ENCODE peak calls at places on chromosomes 6 and 20, in eight cellular contexts. R is CD8-positive, alpha-beta memory T cell; O is upper lobe of left lung; M is heart left ventricle; B is SJSA1; P is cardiac muscle cell; Z is mesendoderm; L is left lung. T is an unnamed sample.
A peak's percentile ranks its signal among the peaks of the same experiment; 100 is the strongest.

GRCh38 chr6:75893058-75893775 is 144.2 kb downstream of the MYO6 start:
- DNase-seq in R (peak; percentile 13), O (no peak), M (no peak), B (peak; percentile 40), P (peak; percentile 83), Z (peak; percentile 76), L (no peak), T (no peak)

GRCh38 chr6:12060780-12061619 is 48.9 kb downstream of the HIVEP1 start:
- DNase-seq in R (peak; percentile 79), O (peak; percentile 69), M (peak; percentile 74), B (no peak), P (no peak), Z (peak; percentile 94), L (peak; percentile 86), T (peak; percentile 88)

GRCh38 chr6:70369332-70369950 is 43.9 kb upstream of the FAM135A start:
- DNase-seq in R (peak; percentile 43), O (no peak), M (peak; percentile 49), B (peak; percentile 57), P (peak; percentile 67), Z (peak; percentile 83), L (no peak), T (peak; percentile 73)

GRCh38 chr20:25580711-25581110 is 4.6 kb downstream of the NINL start:
- DNase-seq in R (no peak), O (no peak), M (no peak), B (no peak), P (no peak), Z (no peak), L (no peak), T (no peak)

GRCh38 chr20:14637441-14637840 is 300.0 kb upstream of the FLRT3 start:
- DNase-seq in R (no peak), O (no peak), M (no peak), B (no peak), P (no peak), Z (no peak), L (no peak), T (no peak)

GRCh38 chr6:136317976-136318375 is 28.3 kb upstream of the BCLAF1 start:
- DNase-seq in R (no peak), O (no peak), M (no peak), B (no peak), P (no peak), Z (no peak), L (no peak), T (no peak)

GRCh38 chr6:86193821-86194220 is 551.1 kb upstream of the SYNCRIP start:
- DNase-seq in R (no peak), O (no peak), M (no peak), B (no peak), P (no peak), Z (no peak), L (no peak), T (no peak)

GRCh38 chr6:108526739-108527174 is 34.0 kb upstream of the FOXO3 start:
- DNase-seq in R (no peak), O (no peak), M (no peak), B (peak; percentile 31), P (peak; percentile 42), Z (peak; percentile 59), L (no peak), T (peak; percentile 28)

GRCh38 chr6:43107344-43108062 is 31.4 kb downstream of the PTK7 start:
- DNase-seq in R (no peak), O (no peak), M (no peak), B (no peak), P (no peak), Z (no peak), L (no peak), T (no peak)

GRCh38 chr6:135667694-135668455 is 170.3 kb upstream of the AHI1 start:
- DNase-seq in R (no peak), O (no peak), M (peak; percentile 43), B (no peak), P (peak; percentile 5), Z (peak; percentile 76), L (peak; percentile 37), T (no peak)

GRCh38 chr6:125945378-125946141 is 11.0 kb upstream of the HINT3 start:
- DNase-seq in R (no peak), O (no peak), M (no peak), B (no peak), P (no peak), Z (peak; percentile 83), L (no peak), T (no peak)

GRCh38 chr6:12467706-12468670 is 177.8 kb downstream of the EDN1 start:
- DNase-seq in R (no peak), O (no peak), M (no peak), B (no peak), P (no peak), Z (no peak), L (no peak), T (no peak)

GRCh38 chr6:14889172-14889571 is 356.7 kb upstream of the JARID2 start:
- DNase-seq in R (no peak), O (no peak), M (no peak), B (no peak), P (no peak), Z (no peak), L (no peak), T (no peak)

GRCh38 chr6:125346143-125346925 is 44.6 kb upstream of the HDDC2 start:
- DNase-seq in R (no peak), O (no peak), M (no peak), B (no peak), P (no peak), Z (no peak), L (no peak), T (no peak)

GRCh38 chr6:39215640-39216158 is 13.6 kb downstream of the KCNK5 start:
- DNase-seq in R (no peak), O (no peak), M (no peak), B (no peak), P (no peak), Z (no peak), L (no peak), T (no peak)

GRCh38 chr20:3896302-3896701 is 7.1 kb downstream of the PANK2 start:
- DNase-seq in R (no peak), O (no peak), M (no peak), B (no peak), P (no peak), Z (no peak), L (no peak), T (no peak)

GRCh38 chr20:20824924-20825584 is 112.6 kb upstream of the RALGAPA2 start:
- DNase-seq in R (peak; percentile 26), O (peak; percentile 47), M (peak; percentile 46), B (peak; percentile 9), P (peak; percentile 69), Z (peak; percentile 76), L (peak; percentile 83), T (peak; percentile 27)

GRCh38 chr6:24313477-24314141 is 44.2 kb downstream of the DCDC2 start:
- DNase-seq in R (no peak), O (peak; percentile 22), M (no peak), B (peak; percentile 53), P (peak; percentile 45), Z (peak; percentile 68), L (peak; percentile 57), T (no peak)

GRCh38 chr6:128848169-128848935 is 34.6 kb upstream of the LAMA2 start:
- DNase-seq in R (no peak), O (no peak), M (peak; percentile 38), B (no peak), P (no peak), Z (peak; percentile 60), L (no peak), T (no peak)

GRCh38 chr6:128844598-128844997 is 38.3 kb upstream of the LAMA2 start:
- DNase-seq in R (no peak), O (no peak), M (no peak), B (no peak), P (no peak), Z (no peak), L (no peak), T (no peak)

DNA sequence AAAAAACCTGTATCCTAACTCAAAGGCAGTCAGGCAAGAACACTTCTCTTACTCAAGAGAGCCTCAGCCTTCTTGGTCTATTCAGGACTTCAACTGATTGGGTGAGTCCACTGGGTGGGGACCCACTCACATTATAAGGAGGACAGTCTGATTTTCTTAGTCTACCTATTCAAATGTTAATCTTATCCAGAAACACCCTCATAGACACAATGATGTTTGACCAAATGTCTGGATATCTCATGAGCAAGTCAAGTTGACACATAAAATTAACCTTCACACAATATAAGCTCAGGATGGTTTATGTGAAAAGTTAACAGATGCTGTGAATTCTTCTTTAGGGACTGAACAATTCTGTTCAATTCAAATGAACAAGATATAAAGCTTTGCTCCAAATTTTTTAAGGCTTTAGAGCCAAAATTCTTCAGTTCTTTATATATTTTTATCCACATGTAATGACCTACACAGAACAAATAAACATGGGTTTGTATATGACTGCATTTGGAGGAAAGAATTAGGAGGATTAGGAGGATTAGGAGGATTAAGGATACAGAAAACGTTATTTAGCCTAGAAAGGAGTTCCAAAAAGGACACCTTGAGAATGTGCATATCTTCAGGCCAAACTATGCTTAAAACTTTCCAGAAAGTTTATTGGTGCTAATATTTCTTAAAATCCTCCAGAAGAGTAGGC is 35.3 kb upstream of the LAMA2 start:
- DNase-seq in R (no peak), O (no peak), M (no peak), B (no peak), P (no peak), Z (no peak), L (no peak), T (no peak)
- H3K4me3 ChIP-seq in R (no peak overlapping the region), O (no peak overlapping the region), M (no peak overlapping the region), B (no peak overlapping the region), P (no peak overlapping the region), Z (no peak overlapping the region), L (no peak overlapping the region), T (no peak overlapping the region)

GRCh38 chr6:157839606-157840005 is 16.6 kb downstream of the SNX9 start:
- DNase-seq in R (no peak), O (no peak), M (no peak), B (no peak), P (no peak), Z (no peak), L (no peak), T (no peak)

GRCh38 chr6:157842213-157842612 is 19.2 kb downstream of the SNX9 start:
- DNase-seq in R (no peak), O (no peak), M (no peak), B (no peak), P (no peak), Z (no peak), L (no peak), T (no peak)

GRCh38 chr6:157840776-157841175 is 17.7 kb downstream of the SNX9 start:
- DNase-seq in R (no peak), O (no peak), M (no peak), B (no peak), P (no peak), Z (peak; percentile 75), L (no peak), T (no peak)

GRCh38 chr6:157840261-157840660 is 17.2 kb downstream of the SNX9 start:
- DNase-seq in R (no peak), O (no peak), M (no peak), B (no peak), P (no peak), Z (no peak), L (peak; percentile 29), T (no peak)

GRCh38 chr6:157841211-157841840 is 18.3 kb downstream of the SNX9 start:
- DNase-seq in R (no peak), O (no peak), M (no peak), B (no peak), P (no peak), Z (no peak), L (no peak), T (no peak)
- H3K4me1 ChIP-seq in R (peaks cover 18% of the 10 kb centered on the region), O (peaks cover 21% of the 10 kb centered on the region), M (peaks cover 11% of the 10 kb centered on the region), B (no peaks in the 10 kb centered on the region), P (peaks cover 10% of the 10 kb centered on the region), Z (peaks cover 4% of the 10 kb centered on the region), L (peaks cover 4% of the 10 kb centered on the region), T (peaks cover 38% of the 10 kb centered on the region)

GRCh38 chr6:130896249-130896648 is 69.0 kb downstream of the SMLR1 start:
- DNase-seq in R (no peak), O (no peak), M (no peak), B (no peak), P (no peak), Z (no peak), L (no peak), T (no peak)
- H3K4me3 ChIP-seq in R (no peak overlapping the region), O (no peak overlapping the region), M (no peak overlapping the region), B (no peak overlapping the region), P (no peak overlapping the region), Z (no peak overlapping the region), L (no peak overlapping the region), T (no peak overlapping the region)

GRCh38 chr20:47540443-47541354 is 39.0 kb downstream of the NCOA3 start:
- DNase-seq in R (no peak), O (no peak), M (no peak), B (no peak), P (no peak), Z (peak; percentile 44), L (no peak), T (no peak)
- H3K4me1 ChIP-seq in R (peaks cover 38% of the 10 kb centered on the region), O (peaks cover 24% of the 10 kb centered on the region), M (peaks cover 16% of the 10 kb centered on the region), B (peaks cover 37% of the 10 kb centered on the region), P (no peaks in the 10 kb centered on the region), Z (no peaks in the 10 kb centered on the region), L (peaks cover under 1% of the 10 kb centered on the region), T (peaks cover 16% of the 10 kb centered on the region)

T was measured in CD4-positive, CD25-positive, alpha-beta regulatory T cell.